ENCODE peak calls at places on chromosomes 6 and 20, in five cellular contexts. One of them, this sample, is unnamed.
A peak's percentile ranks its signal among the peaks of the same experiment; 100 is the strongest.

GRCh38 chr6:157427969-157428368 is 47.0 kb downstream of the ZDHHC14 start:
- DNase-seq in K562: no peak
- DNase-seq in GM12878: no peak
- DNase-seq in HepG2: no peak
- DNase-seq in HCT116: no peak
- DNase-seq in this sample: no peak

GRCh38 chr6:37239950-37240713 is 17.4 kb upstream of the TBC1D22B start:
- DNase-seq in HCT116: peak; percentile 71
- DNase-seq in GM12878: peak; percentile 69
- DNase-seq in HepG2: peak; percentile 85
- DNase-seq in K562: peak; percentile 77
- DNase-seq in this sample: peak; percentile 41

GRCh38 chr6:22367331-22367730 is 70.5 kb upstream of the PRL start:
- DNase-seq in K562: no peak
- DNase-seq in GM12878: no peak
- DNase-seq in HepG2: no peak
- DNase-seq in HCT116: no peak
- DNase-seq in this sample: no peak

GRCh38 chr6:3341467-3341866 is 82.7 kb downstream of the PSMG4 start:
- DNase-seq in K562: no peak
- DNase-seq in HepG2: no peak
- DNase-seq in GM12878: no peak
- DNase-seq in HCT116: no peak
- DNase-seq in this sample: no peak

GRCh38 chr6:148027201-148027600 is 315.4 kb upstream of the SASH1 start:
- DNase-seq in K562: no peak
- DNase-seq in HepG2: no peak
- DNase-seq in GM12878: no peak
- DNase-seq in HCT116: no peak
- DNase-seq in this sample: no peak

GRCh38 chr6:35047265-35048011 is 93.7 kb downstream of the TCP11 start:
- DNase-seq in HCT116: no peak
- DNase-seq in K562: no peak
- DNase-seq in HepG2: no peak
- DNase-seq in GM12878: no peak
- DNase-seq in this sample: peak; percentile 5

GRCh38 chr6:107811591-107812218 is 12.4 kb downstream of the SCML4 start:
- DNase-seq in GM12878: no peak
- DNase-seq in HCT116: no peak
- DNase-seq in K562: no peak
- DNase-seq in HepG2: no peak
- DNase-seq in this sample: no peak

GRCh38 chr6:84967389-84967788 is 203.0 kb upstream of the TBX18 start:
- DNase-seq in K562: peak; percentile 33
- DNase-seq in HepG2: peak; percentile 52
- DNase-seq in GM12878: no peak
- DNase-seq in HCT116: peak; percentile 48
- DNase-seq in this sample: peak; percentile 14

GRCh38 chr6:152380993-152381898 is 255.9 kb downstream of the SYNE1 start:
- DNase-seq in GM12878: no peak
- DNase-seq in HCT116: peak; percentile 73
- DNase-seq in K562: no peak
- DNase-seq in HepG2: peak; percentile 91
- DNase-seq in this sample: peak; percentile 39

GRCh38 chr6:47698342-47698787 is at the start of gene ADGRF4:
- DNase-seq in HCT116: no peak
- DNase-seq in K562: no peak
- DNase-seq in HepG2: no peak
- DNase-seq in GM12878: no peak
- DNase-seq in this sample: no peak

GRCh38 chr6:47700596-47700995 is 2.2 kb downstream of the ADGRF4 start:
- DNase-seq in K562: no peak
- DNase-seq in HCT116: no peak
- DNase-seq in HepG2: no peak
- DNase-seq in GM12878: no peak
- DNase-seq in this sample: no peak

GRCh38 chr6:47700051-47700450 is 1.7 kb downstream of the ADGRF4 start:
- DNase-seq in HepG2: no peak
- DNase-seq in HCT116: no peak
- DNase-seq in GM12878: no peak
- DNase-seq in K562: no peak
- DNase-seq in this sample: no peak

GRCh38 chr6:47697925-47698324 is 455 bp upstream of the ADGRF4 start:
- DNase-seq in GM12878: no peak
- DNase-seq in HepG2: no peak
- DNase-seq in HCT116: no peak
- DNase-seq in K562: no peak
- DNase-seq in this sample: no peak

GRCh38 chr6:47701374-47701773 is 3.0 kb downstream of the ADGRF4 start:
- DNase-seq in HCT116: no peak
- DNase-seq in GM12878: peak; percentile 35
- DNase-seq in K562: no peak
- DNase-seq in HepG2: no peak
- DNase-seq in this sample: no peak
- TF ChIP-seq ZBTB33 in HCT116: no peak
- TF ChIP-seq ZBTB33 in GM12878: no peak
- TF ChIP-seq ZBTB33 in K562: no peak
- TF ChIP-seq ZBTB33 in HepG2: no peak
- TF ChIP-seq ZBTB33 in this sample: no peak

DNA sequence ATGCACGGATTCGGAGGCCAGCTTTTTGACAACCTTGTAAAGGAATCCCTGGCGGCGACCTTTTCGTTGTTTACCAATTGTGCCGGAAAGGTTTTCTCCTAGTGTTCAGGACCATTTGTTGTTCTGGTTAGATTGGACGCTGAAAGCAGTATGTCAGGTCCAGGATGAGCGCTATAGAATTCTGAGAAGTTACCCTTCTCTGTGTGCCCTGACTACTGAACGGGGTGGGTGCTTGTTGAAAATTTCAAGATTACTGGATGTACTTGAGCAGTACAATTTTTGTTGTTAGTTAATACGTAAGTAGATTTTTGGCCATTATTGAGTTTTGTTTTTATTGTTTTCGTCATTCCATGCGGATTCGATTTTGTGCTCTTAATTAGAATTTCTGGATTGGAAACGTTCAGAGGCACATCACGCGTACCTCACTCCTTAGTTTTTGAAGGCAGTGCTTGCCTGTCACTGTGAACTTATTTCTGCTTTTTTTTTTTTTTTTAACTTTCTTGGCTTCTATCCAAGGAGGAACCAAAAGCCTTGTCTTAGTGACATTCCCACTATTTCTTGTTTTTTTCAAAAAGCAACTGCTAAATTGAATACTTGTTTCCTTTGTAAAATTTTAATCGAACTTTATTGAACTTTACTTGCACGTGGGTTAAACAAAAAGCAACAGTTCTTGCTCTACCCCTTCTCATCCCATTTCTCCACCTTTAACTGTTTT is 898 bp downstream of the XRN2 start:
- DNase-seq in GM12878: no peak
- DNase-seq in HepG2: no peak
- DNase-seq in HCT116: no peak
- DNase-seq in K562: no peak
- DNase-seq in this sample: no peak
- TF ChIP-seq ZBTB33 in GM12878: no peak
- TF ChIP-seq ZBTB33 in HepG2: no peak
- TF ChIP-seq ZBTB33 in HCT116: no peak
- TF ChIP-seq ZBTB33 in K562: no peak
- TF ChIP-seq ZBTB33 in this sample: no peak

DNA sequence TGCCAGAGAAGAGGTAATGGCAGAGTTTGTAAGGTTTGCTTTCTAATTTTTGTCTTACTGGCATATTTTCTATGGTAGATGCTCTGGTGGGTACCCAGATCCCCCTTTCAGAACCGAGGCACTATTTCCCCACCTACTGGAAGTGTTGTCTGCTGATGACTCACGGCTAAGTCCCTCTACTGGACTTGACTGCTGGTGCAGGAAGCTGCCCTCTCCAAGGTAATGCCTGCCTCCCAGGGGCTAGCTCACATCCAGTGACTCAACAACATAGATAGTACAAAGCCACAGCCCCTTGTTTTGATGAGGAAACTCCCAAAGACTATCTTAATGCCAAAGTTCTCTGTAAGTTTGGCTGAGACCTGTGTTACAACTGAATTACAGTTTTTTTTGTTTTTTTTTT is 285.4 kb upstream of the FLRT3 start:
- DNase-seq in HCT116: peak; percentile 15
- DNase-seq in GM12878: no peak
- DNase-seq in HepG2: peak; percentile 27
- DNase-seq in K562: no peak
- DNase-seq in this sample: no peak
- TF ChIP-seq ZBTB33 in HCT116: no peak
- TF ChIP-seq ZBTB33 in GM12878: no peak
- TF ChIP-seq ZBTB33 in HepG2: no peak
- TF ChIP-seq ZBTB33 in K562: no peak
- TF ChIP-seq ZBTB33 in this sample: no peak

GRCh38 chr6:145247677-145248419 is 487.5 kb downstream of the EPM2A start:
- DNase-seq in GM12878: no peak
- DNase-seq in K562: no peak
- DNase-seq in HepG2: no peak
- DNase-seq in HCT116: no peak
- DNase-seq in this sample: no peak
- TF ChIP-seq ZBTB33 in GM12878: no peak
- TF ChIP-seq ZBTB33 in K562: no peak
- TF ChIP-seq ZBTB33 in HepG2: no peak
- TF ChIP-seq ZBTB33 in HCT116: no peak
- TF ChIP-seq ZBTB33 in this sample: no peak

GRCh38 chr20:1312904-1313235 is 16.1 kb downstream of the SDCBP2 start:
- DNase-seq in GM12878: no peak
- DNase-seq in HCT116: no peak
- DNase-seq in K562: no peak
- DNase-seq in HepG2: no peak
- DNase-seq in this sample: no peak
- TF ChIP-seq ZBTB33 in GM12878: no peak
- TF ChIP-seq ZBTB33 in HCT116: no peak
- TF ChIP-seq ZBTB33 in K562: no peak
- TF ChIP-seq ZBTB33 in HepG2: no peak
- TF ChIP-seq ZBTB33 in this sample: no peak

DNA sequence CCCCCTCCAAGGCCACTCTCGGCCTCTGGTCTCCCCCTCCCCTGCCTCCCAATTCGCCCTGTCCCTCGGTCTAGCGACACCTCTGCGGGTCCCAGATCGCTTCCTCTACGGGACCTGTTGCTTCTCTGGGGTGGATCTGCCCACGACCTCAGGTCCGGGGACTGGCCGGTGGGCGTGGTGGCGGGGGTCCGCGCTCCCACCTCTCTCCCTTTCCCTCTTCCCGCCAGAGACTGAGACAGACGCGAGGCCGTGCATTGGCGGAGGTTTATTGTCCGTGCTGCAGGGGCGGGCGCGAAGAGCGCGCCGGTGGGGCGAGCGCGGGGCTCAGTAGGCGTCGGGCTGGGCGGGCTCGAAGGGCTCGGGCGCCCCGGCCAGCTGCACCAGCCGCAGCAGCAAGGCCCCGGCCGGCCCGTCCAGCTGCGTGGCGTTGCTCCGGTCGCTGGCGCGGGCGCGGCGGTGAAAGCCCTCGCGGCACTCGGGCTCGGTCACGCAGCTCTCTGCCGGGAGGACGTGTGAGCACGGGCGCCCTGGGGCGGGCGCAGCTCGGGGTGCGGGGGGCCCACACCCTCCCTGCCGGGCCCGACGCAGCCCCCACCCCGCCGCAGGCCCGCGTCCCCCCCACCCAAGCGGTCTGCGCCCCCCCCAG is 2.1 kb downstream of the AVP start:
- DNase-seq in HepG2: no peak
- DNase-seq in GM12878: no peak
- DNase-seq in K562: no peak
- DNase-seq in HCT116: no peak
- DNase-seq in this sample: peak; percentile 86
- TF ChIP-seq ZBTB33 in HepG2: no peak
- TF ChIP-seq ZBTB33 in GM12878: no peak
- TF ChIP-seq ZBTB33 in K562: no peak
- TF ChIP-seq ZBTB33 in HCT116: no peak
- TF ChIP-seq ZBTB33 in this sample: no peak

DNA sequence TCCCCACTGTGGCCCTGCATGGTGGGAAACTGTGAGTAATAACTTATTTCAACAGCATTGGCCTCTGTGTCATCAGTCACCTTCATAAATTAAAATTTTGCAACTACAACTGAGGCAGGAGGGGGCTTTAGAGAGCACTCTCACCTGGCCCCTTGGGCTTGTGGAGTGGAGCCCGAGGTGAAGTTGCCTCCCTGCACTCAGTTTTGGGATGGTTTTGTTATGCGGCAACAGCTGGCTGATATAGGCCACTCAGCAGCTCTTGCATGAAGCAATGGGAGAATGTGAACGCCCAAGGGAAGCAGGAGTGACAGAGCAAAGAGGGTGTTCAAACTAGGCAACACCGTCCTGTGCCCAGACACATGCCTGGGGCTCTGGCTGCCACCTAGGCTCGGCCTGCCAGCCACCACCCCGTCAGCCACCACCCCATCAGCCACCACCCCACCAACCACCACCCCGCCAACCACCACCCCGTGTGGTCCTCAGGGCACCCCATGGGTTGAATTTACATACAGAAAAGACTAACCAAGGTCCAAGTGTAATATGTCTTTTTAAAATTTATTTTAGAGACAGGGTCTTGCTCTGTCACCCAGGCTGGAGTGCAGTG is 4.3 kb upstream of the GFRA4 start:
- DNase-seq in GM12878: no peak
- DNase-seq in HepG2: no peak
- DNase-seq in K562: no peak
- DNase-seq in HCT116: no peak
- DNase-seq in this sample: no peak
- TF ChIP-seq ZBTB33 in GM12878: no peak
- TF ChIP-seq ZBTB33 in HepG2: no peak
- TF ChIP-seq ZBTB33 in K562: no peak
- TF ChIP-seq ZBTB33 in HCT116: no peak
- TF ChIP-seq ZBTB33 in this sample: no peak

GRCh38 chr6:159059099-159059498 is 14.3 kb upstream of the TAGAP start:
- DNase-seq in HCT116: no peak
- DNase-seq in HepG2: no peak
- DNase-seq in K562: no peak
- DNase-seq in GM12878: no peak
- DNase-seq in this sample: no peak
- TF ChIP-seq ZBTB33 in HCT116: no peak
- TF ChIP-seq ZBTB33 in HepG2: no peak
- TF ChIP-seq ZBTB33 in K562: no peak
- TF ChIP-seq ZBTB33 in GM12878: no peak
- TF ChIP-seq ZBTB33 in this sample: no peak

This sample was measured in SK-N-SH.